ENCODE peak calls at places on chromosomes 3 and 15, in eight cellular contexts. One of them, this sample, is unnamed.

GRCh38 chr15:61228025-61228901 is 839 bp downstream of the RORA start:
- DNase-seq in A172: no peak
- DNase-seq in astrocyte of the spinal cord: peak
- DNase-seq in activated naive CD8-positive, alpha-beta T cell treated with anti-CD3 and anti-CD28 coated beads for 36 hours: peak
- DNase-seq in ureter: no peak
- DNase-seq in T follicular helper cell: no peak
- DNase-seq in cardiac fibroblast: peak
- DNase-seq in MM.1S: peak
- DNase-seq in this sample: no peak

GRCh38 chr15:49742381-49742780 is 121.5 kb downstream of the DTWD1 start:
- DNase-seq in astrocyte of the spinal cord: no peak
- DNase-seq in ureter: no peak
- DNase-seq in activated naive CD8-positive, alpha-beta T cell treated with anti-CD3 and anti-CD28 coated beads for 36 hours: no peak
- DNase-seq in T follicular helper cell: no peak
- DNase-seq in cardiac fibroblast: no peak
- DNase-seq in A172: no peak
- DNase-seq in MM.1S: no peak
- DNase-seq in this sample: no peak

GRCh38 chr3:197205265-197205664 is 93.1 kb downstream of the DLG1 start:
- DNase-seq in ureter: no peak
- DNase-seq in A172: no peak
- DNase-seq in cardiac fibroblast: no peak
- DNase-seq in activated naive CD8-positive, alpha-beta T cell treated with anti-CD3 and anti-CD28 coated beads for 36 hours: no peak
- DNase-seq in T follicular helper cell: no peak
- DNase-seq in astrocyte of the spinal cord: no peak
- DNase-seq in MM.1S: no peak
- DNase-seq in this sample: no peak

GRCh38 chr3:67329358-67329757 is 325.1 kb downstream of the SUCLG2 start:
- DNase-seq in cardiac fibroblast: no peak
- DNase-seq in astrocyte of the spinal cord: no peak
- DNase-seq in ureter: no peak
- DNase-seq in activated naive CD8-positive, alpha-beta T cell treated with anti-CD3 and anti-CD28 coated beads for 36 hours: peak
- DNase-seq in A172: no peak
- DNase-seq in T follicular helper cell: no peak
- DNase-seq in MM.1S: no peak
- DNase-seq in this sample: no peak

GRCh38 chr15:88652456-88653199 is 13.8 kb downstream of the ISG20 start:
- DNase-seq in cardiac fibroblast: no peak
- DNase-seq in T follicular helper cell: no peak
- DNase-seq in astrocyte of the spinal cord: no peak
- DNase-seq in A172: no peak
- DNase-seq in ureter: no peak
- DNase-seq in MM.1S: no peak
- DNase-seq in activated naive CD8-positive, alpha-beta T cell treated with anti-CD3 and anti-CD28 coated beads for 36 hours: no peak
- DNase-seq in this sample: no peak

GRCh38 chr3:41175365-41175764 is 23.9 kb upstream of the CTNNB1 start:
- DNase-seq in T follicular helper cell: no peak
- DNase-seq in ureter: no peak
- DNase-seq in astrocyte of the spinal cord: peak
- DNase-seq in MM.1S: no peak
- DNase-seq in cardiac fibroblast: no peak
- DNase-seq in activated naive CD8-positive, alpha-beta T cell treated with anti-CD3 and anti-CD28 coated beads for 36 hours: no peak
- DNase-seq in A172: no peak
- DNase-seq in this sample: no peak

GRCh38 chr3:32956750-32957570 is 5.5 kb downstream of the CCR4 start:
- DNase-seq in cardiac fibroblast: peak
- DNase-seq in T follicular helper cell: no peak
- DNase-seq in A172: no peak
- DNase-seq in MM.1S: no peak
- DNase-seq in astrocyte of the spinal cord: no peak
- DNase-seq in activated naive CD8-positive, alpha-beta T cell treated with anti-CD3 and anti-CD28 coated beads for 36 hours: no peak
- DNase-seq in ureter: no peak
- DNase-seq in this sample: no peak

GRCh38 chr15:85142324-85142723 is 160.7 kb downstream of the PDE8A start:
- DNase-seq in T follicular helper cell: no peak
- DNase-seq in activated naive CD8-positive, alpha-beta T cell treated with anti-CD3 and anti-CD28 coated beads for 36 hours: no peak
- DNase-seq in cardiac fibroblast: peak
- DNase-seq in MM.1S: no peak
- DNase-seq in astrocyte of the spinal cord: peak
- DNase-seq in ureter: no peak
- DNase-seq in A172: peak
- DNase-seq in this sample: no peak

GRCh38 chr3:129608087-129608935 is 1.8 kb upstream of the PLXND1 start:
- DNase-seq in cardiac fibroblast: peak
- DNase-seq in ureter: no peak
- DNase-seq in MM.1S: no peak
- DNase-seq in activated naive CD8-positive, alpha-beta T cell treated with anti-CD3 and anti-CD28 coated beads for 36 hours: no peak
- DNase-seq in astrocyte of the spinal cord: peak
- DNase-seq in A172: peak
- DNase-seq in T follicular helper cell: no peak
- DNase-seq in this sample: peak

GRCh38 chr3:129343643-129344360 is 65.1 kb downstream of the HMCES start:
- DNase-seq in T follicular helper cell: no peak
- DNase-seq in MM.1S: peak
- DNase-seq in ureter: no peak
- DNase-seq in astrocyte of the spinal cord: no peak
- DNase-seq in activated naive CD8-positive, alpha-beta T cell treated with anti-CD3 and anti-CD28 coated beads for 36 hours: peak
- DNase-seq in A172: no peak
- DNase-seq in cardiac fibroblast: peak
- DNase-seq in this sample: peak

GRCh38 chr15:63043391-63044076 is 987 bp downstream of the TPM1 start:
- DNase-seq in astrocyte of the spinal cord: peak
- DNase-seq in T follicular helper cell: no peak
- DNase-seq in ureter: no peak
- DNase-seq in MM.1S: no peak
- DNase-seq in activated naive CD8-positive, alpha-beta T cell treated with anti-CD3 and anti-CD28 coated beads for 36 hours: peak
- DNase-seq in A172: no peak
- DNase-seq in cardiac fibroblast: no peak
- DNase-seq in this sample: no peak

GRCh38 chr3:8492744-8493511 is 8.7 kb upstream of the LMCD1 start:
- DNase-seq in astrocyte of the spinal cord: no peak
- DNase-seq in T follicular helper cell: no peak
- DNase-seq in MM.1S: no peak
- DNase-seq in activated naive CD8-positive, alpha-beta T cell treated with anti-CD3 and anti-CD28 coated beads for 36 hours: no peak
- DNase-seq in A172: peak
- DNase-seq in ureter: no peak
- DNase-seq in cardiac fibroblast: no peak
- DNase-seq in this sample: no peak

GRCh38 chr3:16715281-16715680 is 110.1 kb upstream of the DAZL start:
- DNase-seq in ureter: no peak
- DNase-seq in T follicular helper cell: no peak
- DNase-seq in cardiac fibroblast: no peak
- DNase-seq in MM.1S: no peak
- DNase-seq in A172: no peak
- DNase-seq in astrocyte of the spinal cord: no peak
- DNase-seq in activated naive CD8-positive, alpha-beta T cell treated with anti-CD3 and anti-CD28 coated beads for 36 hours: no peak
- DNase-seq in this sample: no peak

GRCh38 chr15:63889831-63890230 is 56.1 kb upstream of the HERC1 start:
- DNase-seq in A172: no peak
- DNase-seq in activated naive CD8-positive, alpha-beta T cell treated with anti-CD3 and anti-CD28 coated beads for 36 hours: no peak
- DNase-seq in T follicular helper cell: no peak
- DNase-seq in MM.1S: no peak
- DNase-seq in ureter: no peak
- DNase-seq in cardiac fibroblast: no peak
- DNase-seq in astrocyte of the spinal cord: no peak
- DNase-seq in this sample: no peak

GRCh38 chr3:174352227-174352626 is 506.9 kb upstream of the NAALADL2 start:
- DNase-seq in A172: no peak
- DNase-seq in MM.1S: no peak
- DNase-seq in astrocyte of the spinal cord: no peak
- DNase-seq in ureter: no peak
- DNase-seq in T follicular helper cell: no peak
- DNase-seq in activated naive CD8-positive, alpha-beta T cell treated with anti-CD3 and anti-CD28 coated beads for 36 hours: no peak
- DNase-seq in cardiac fibroblast: no peak
- DNase-seq in this sample: no peak